ENCODE peak calls at places on chromosomes 3 and 15, in six cellular contexts. One of them, this sample, is unnamed.

GRCh38 chr3:71245971-71246860 is 337.3 kb downstream of the FOXP1 start:
- DNase-seq in suprapubic skin: no peak
- DNase-seq in stomach: no peak
- DNase-seq in SK-N-MC: no peak
- DNase-seq in transverse colon: no peak
- DNase-seq in K562: peak; percentile 57
- DNase-seq in this sample: no peak

GRCh38 chr15:57495037-57495436 is 96.7 kb upstream of the MYZAP start:
- DNase-seq in suprapubic skin: no peak
- DNase-seq in K562: no peak
- DNase-seq in transverse colon: no peak
- DNase-seq in SK-N-MC: no peak
- DNase-seq in stomach: no peak
- DNase-seq in this sample: no peak

GRCh38 chr3:189298469-189299375 is 127.0 kb downstream of the TPRG1 start:
- DNase-seq in stomach: no peak
- DNase-seq in K562: no peak
- DNase-seq in transverse colon: no peak
- DNase-seq in SK-N-MC: no peak
- DNase-seq in suprapubic skin: no peak
- DNase-seq in this sample: no peak

GRCh38 chr15:66675456-66675855 is 26.6 kb upstream of the SMAD6 start:
- DNase-seq in transverse colon: no peak
- DNase-seq in suprapubic skin: no peak
- DNase-seq in stomach: no peak
- DNase-seq in K562: no peak
- DNase-seq in SK-N-MC: no peak
- DNase-seq in this sample: no peak

GRCh38 chr3:195160257-195160898 is 110.6 kb downstream of the XXYLT1 start:
- DNase-seq in K562: no peak
- DNase-seq in SK-N-MC: no peak
- DNase-seq in suprapubic skin: no peak
- DNase-seq in transverse colon: no peak
- DNase-seq in stomach: no peak
- DNase-seq in this sample: no peak

GRCh38 chr3:18446067-18446793 is 21.1 kb upstream of the SATB1 start:
- DNase-seq in SK-N-MC: no peak
- DNase-seq in stomach: no peak
- DNase-seq in transverse colon: no peak
- DNase-seq in suprapubic skin: no peak
- DNase-seq in K562: no peak
- DNase-seq in this sample: no peak

GRCh38 chr3:184234224-184234623 is 4.8 kb downstream of the VWA5B2 start:
- DNase-seq in K562: peak; percentile 62
- DNase-seq in transverse colon: no peak
- DNase-seq in SK-N-MC: no peak
- DNase-seq in stomach: peak; percentile 65
- DNase-seq in suprapubic skin: no peak
- DNase-seq in this sample: no peak

GRCh38 chr3:107679911-107680310 is 157.1 kb downstream of the BBX start:
- DNase-seq in suprapubic skin: no peak
- DNase-seq in stomach: no peak
- DNase-seq in SK-N-MC: no peak
- DNase-seq in K562: no peak
- DNase-seq in transverse colon: no peak
- DNase-seq in this sample: no peak

GRCh38 chr3:124513610-124513997 is 216.6 kb upstream of the UMPS start:
- DNase-seq in transverse colon: no peak
- DNase-seq in suprapubic skin: no peak
- DNase-seq in K562: no peak
- DNase-seq in stomach: no peak
- DNase-seq in SK-N-MC: no peak
- DNase-seq in this sample: no peak

GRCh38 chr15:77002436-77002835 is 7.5 kb downstream of the PSTPIP1 start:
- DNase-seq in SK-N-MC: no peak
- DNase-seq in stomach: no peak
- DNase-seq in suprapubic skin: no peak
- DNase-seq in K562: no peak
- DNase-seq in transverse colon: no peak
- DNase-seq in this sample: no peak

GRCh38 chr15:73965094-73965729 is 26.9 kb downstream of the STOML1 start:
- DNase-seq in K562: no peak
- DNase-seq in transverse colon: no peak
- DNase-seq in stomach: no peak
- DNase-seq in SK-N-MC: no peak
- DNase-seq in suprapubic skin: no peak
- DNase-seq in this sample: no peak

GRCh38 chr15:64688770-64689169 is 86.6 kb downstream of the RBPMS2 start:
- DNase-seq in K562: no peak
- DNase-seq in stomach: no peak
- DNase-seq in transverse colon: no peak
- DNase-seq in suprapubic skin: no peak
- DNase-seq in SK-N-MC: no peak
- DNase-seq in this sample: no peak

GRCh38 chr3:129650256-129650872 is 43.9 kb upstream of the PLXND1 start:
- DNase-seq in stomach: peak; percentile 68
- DNase-seq in SK-N-MC: peak; percentile 83
- DNase-seq in transverse colon: peak; percentile 69
- DNase-seq in K562: peak; percentile 28
- DNase-seq in suprapubic skin: peak; percentile 83
- DNase-seq in this sample: peak; percentile 92

GRCh38 chr3:16070707-16071106 is 103.8 kb upstream of the GALNT15 start:
- DNase-seq in SK-N-MC: no peak
- DNase-seq in K562: no peak
- DNase-seq in transverse colon: no peak
- DNase-seq in stomach: no peak
- DNase-seq in suprapubic skin: no peak
- DNase-seq in this sample: no peak

GRCh38 chr3:20511863-20512262 is 325.9 kb upstream of the SGO1 start:
- DNase-seq in SK-N-MC: no peak
- DNase-seq in transverse colon: no peak
- DNase-seq in K562: peak; percentile 31
- DNase-seq in suprapubic skin: no peak
- DNase-seq in stomach: no peak
- DNase-seq in this sample: no peak

GRCh38 chr3:14988988-14989394 is 41.6 kb downstream of the NR2C2 start:
- DNase-seq in transverse colon: peak; percentile 41
- DNase-seq in suprapubic skin: no peak
- DNase-seq in K562: peak; percentile 40
- DNase-seq in SK-N-MC: no peak
- DNase-seq in stomach: no peak
- DNase-seq in this sample: no peak

GRCh38 chr15:80587816-80588456 is 107.2 kb upstream of the ABHD17C start:
- DNase-seq in transverse colon: no peak
- DNase-seq in K562: no peak
- DNase-seq in suprapubic skin: no peak
- DNase-seq in SK-N-MC: no peak
- DNase-seq in stomach: no peak
- DNase-seq in this sample: no peak

GRCh38 chr3:71025010-71025409 is 558.5 kb downstream of the FOXP1 start:
- DNase-seq in suprapubic skin: no peak
- DNase-seq in K562: no peak
- DNase-seq in SK-N-MC: no peak
- DNase-seq in transverse colon: no peak
- DNase-seq in stomach: no peak
- DNase-seq in this sample: no peak

DNA sequence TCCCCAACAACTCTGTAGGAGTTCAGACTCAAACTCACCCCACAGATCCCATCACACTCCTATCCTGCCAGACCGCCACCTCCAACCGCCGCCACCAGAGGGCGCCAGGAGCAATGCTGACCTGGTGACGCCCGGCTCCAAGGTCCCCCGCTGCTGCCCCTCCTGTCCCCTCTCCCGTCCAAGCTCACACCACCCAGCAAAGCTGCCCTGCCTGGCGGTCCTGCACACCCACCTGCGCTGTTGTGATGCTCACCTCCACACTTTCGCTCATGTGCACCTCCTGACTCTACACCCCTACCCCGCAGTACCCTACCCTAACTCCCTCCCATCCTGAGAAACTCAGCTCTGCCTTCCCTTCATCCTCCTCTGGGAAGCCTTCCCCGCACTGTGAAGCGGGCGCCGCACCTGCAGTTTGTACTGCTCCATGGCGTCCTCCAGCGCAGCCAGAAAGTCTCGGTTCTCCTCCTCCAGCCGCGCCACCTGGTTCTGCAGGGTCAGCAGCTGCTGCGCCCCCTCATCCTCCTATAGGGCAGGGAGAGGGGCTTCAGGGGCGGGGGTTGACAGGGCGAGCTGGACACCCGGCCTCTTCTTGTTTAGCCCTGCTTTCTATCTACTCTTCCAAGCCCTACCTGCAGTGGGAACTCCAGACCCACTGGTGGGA is 7.9 kb downstream of the KIF7 start:
- DNase-seq in K562: peak; percentile 84
- DNase-seq in transverse colon: peak; percentile 86
- DNase-seq in stomach: peak; percentile 86
- DNase-seq in suprapubic skin: peak; percentile 81
- DNase-seq in SK-N-MC: no peak
- DNase-seq in this sample: no peak
- TF ChIP-seq POLR2AphosphoS5 in K562: no peak
- TF ChIP-seq POLR2AphosphoS5 in transverse colon: no peak
- TF ChIP-seq POLR2AphosphoS5 in stomach: no peak
- TF ChIP-seq POLR2AphosphoS5 in suprapubic skin: no peak
- TF ChIP-seq POLR2AphosphoS5 in SK-N-MC: peak; percentile 29
- TF ChIP-seq POLR2AphosphoS5 in this sample: no peak

DNA sequence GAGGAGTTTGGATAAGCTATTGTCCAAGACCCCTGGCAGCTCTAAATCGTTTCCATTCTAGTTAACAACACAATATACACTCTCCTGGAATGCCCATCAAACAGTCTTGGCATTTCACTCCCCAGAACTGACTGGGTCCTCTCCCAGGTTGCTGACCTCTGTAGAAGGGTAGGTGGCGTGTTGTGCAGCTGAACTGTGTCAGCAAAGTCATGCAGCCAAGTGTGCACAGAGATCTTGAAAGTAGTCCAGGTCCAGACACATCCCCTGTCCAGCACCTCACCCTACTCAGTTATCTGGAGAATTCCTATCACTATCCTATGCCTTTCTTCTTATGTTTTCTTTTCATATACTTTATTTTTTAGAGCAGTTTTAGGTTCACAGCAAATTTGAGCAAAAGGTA is 312.7 kb downstream of the GABRB3 start:
- DNase-seq in K562: no peak
- DNase-seq in transverse colon: no peak
- DNase-seq in SK-N-MC: no peak
- DNase-seq in stomach: no peak
- DNase-seq in suprapubic skin: no peak
- DNase-seq in this sample: no peak
- H3K9me3 ChIP-seq in K562: no peaks in the 10 kb centered on the region
- H3K9me3 ChIP-seq in transverse colon: peaks cover 8% of the 10 kb centered on the region
- H3K9me3 ChIP-seq in SK-N-MC: no peaks in the 10 kb centered on the region
- H3K9me3 ChIP-seq in stomach: no peaks in the 10 kb centered on the region
- H3K9me3 ChIP-seq in suprapubic skin: peaks cover 18% of the 10 kb centered on the region
- H3K9me3 ChIP-seq in this sample: no peaks in the 10 kb centered on the region

DNA sequence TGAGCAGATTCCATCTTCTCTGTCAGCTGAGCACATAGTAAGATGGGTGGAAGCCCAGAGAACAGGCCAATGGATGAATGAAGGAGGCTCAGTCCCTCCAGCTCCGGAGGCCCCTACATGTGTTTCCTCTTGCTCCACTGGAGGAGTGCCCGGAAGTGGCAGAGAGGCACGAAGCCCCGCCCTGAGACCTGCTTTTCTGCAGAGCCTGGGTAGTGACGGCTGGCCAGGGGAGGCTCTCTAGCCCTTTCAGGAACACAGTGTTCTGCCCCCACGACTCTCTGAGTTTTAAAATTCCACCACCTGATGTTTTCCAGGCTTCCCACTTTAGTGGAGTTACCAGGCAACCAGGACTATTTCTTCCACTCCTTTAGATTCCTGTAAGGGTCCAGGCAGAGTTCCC is 149.4 kb upstream of the SLC6A11 start:
- DNase-seq in SK-N-MC: no peak
- DNase-seq in stomach: no peak
- DNase-seq in K562: no peak
- DNase-seq in transverse colon: peak; percentile 13
- DNase-seq in suprapubic skin: no peak
- DNase-seq in this sample: no peak
- H3K27ac ChIP-seq in SK-N-MC: no peak overlapping the region
- H3K27ac ChIP-seq in stomach: no peak overlapping the region
- H3K27ac ChIP-seq in K562: no peak overlapping the region
- H3K27ac ChIP-seq in transverse colon: no peak overlapping the region
- H3K27ac ChIP-seq in suprapubic skin: no peak overlapping the region
- H3K27ac ChIP-seq in this sample: no peak overlapping the region

GRCh38 chr3:49673131-49673714 is 928 bp upstream of the APEH start:
- DNase-seq in transverse colon: peak; percentile 29
- DNase-seq in SK-N-MC: no peak
- DNase-seq in suprapubic skin: peak; percentile 74
- DNase-seq in K562: peak; percentile 26
- DNase-seq in stomach: no peak
- DNase-seq in this sample: no peak

GRCh38 chr3:49670940-49671290 is 3.2 kb upstream of the APEH start:
- DNase-seq in transverse colon: no peak
- DNase-seq in K562: no peak
- DNase-seq in SK-N-MC: no peak
- DNase-seq in suprapubic skin: no peak
- DNase-seq in stomach: no peak
- DNase-seq in this sample: no peak

GRCh38 chr3:49669352-49669751 is 4.8 kb upstream of the APEH start:
- DNase-seq in suprapubic skin: no peak
- DNase-seq in K562: no peak
- DNase-seq in SK-N-MC: no peak
- DNase-seq in stomach: no peak
- DNase-seq in transverse colon: no peak
- DNase-seq in this sample: no peak

GRCh38 chr3:49673715-49674490 is at the start of gene APEH:
- DNase-seq in SK-N-MC: peak; percentile 66
- DNase-seq in stomach: peak; percentile 98
- DNase-seq in suprapubic skin: peak; percentile 97
- DNase-seq in K562: peak; percentile 96
- DNase-seq in transverse colon: peak; percentile 98
- DNase-seq in this sample: no peak

DNA sequence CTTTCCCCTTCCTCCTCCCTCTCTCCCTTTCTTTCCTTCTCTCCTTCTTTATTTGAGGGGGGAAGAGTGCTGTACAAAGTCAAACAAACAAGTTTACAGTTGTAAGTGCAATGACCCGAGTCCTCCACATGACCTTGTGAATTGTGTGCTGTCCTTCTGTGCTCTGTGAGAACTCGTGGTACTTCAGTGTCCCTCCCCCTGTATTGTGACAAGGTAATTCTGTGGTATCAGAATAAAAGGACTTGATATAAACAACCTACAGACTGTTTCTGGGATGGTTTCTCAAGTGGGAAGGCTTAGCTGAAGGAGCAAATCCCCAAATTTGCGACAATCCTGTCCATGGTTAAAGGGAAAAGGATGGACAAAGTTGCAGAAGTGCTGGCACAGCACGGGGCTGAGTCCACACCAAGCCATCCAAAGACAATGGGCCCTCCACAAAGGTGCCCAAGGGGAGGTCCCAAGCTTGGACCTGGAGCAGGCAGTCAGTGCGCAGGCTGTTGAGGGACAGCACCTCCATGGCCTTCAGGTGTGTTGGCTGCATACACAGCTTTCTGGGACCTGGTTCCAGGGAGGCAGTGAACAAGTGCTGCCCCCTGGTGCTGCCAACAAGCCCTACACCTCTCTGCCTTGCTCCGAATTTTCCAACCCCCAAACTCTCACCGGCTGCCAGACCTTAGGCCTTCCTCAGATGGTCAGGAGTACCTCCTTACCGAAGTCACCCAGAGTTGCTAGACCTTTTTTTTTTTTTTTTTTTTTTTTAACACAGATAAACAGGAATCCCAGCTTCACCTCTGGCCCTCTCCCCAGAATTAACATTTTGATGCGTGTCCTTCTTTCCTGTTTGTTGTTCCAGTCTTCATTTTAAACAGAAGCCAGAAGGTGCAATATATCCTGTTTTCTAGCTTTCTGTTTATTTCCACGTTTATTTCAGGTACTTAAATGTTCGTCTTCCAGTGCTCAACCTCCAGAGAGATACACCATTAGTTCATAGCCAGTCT is 2.6 kb upstream of the APEH start:
- DNase-seq in transverse colon: peak; percentile 79
- DNase-seq in SK-N-MC: no peak
- DNase-seq in suprapubic skin: no peak
- DNase-seq in K562: peak; percentile 71
- DNase-seq in stomach: peak; percentile 81
- DNase-seq in this sample: no peak
- TF ChIP-seq POLR2AphosphoS5 in transverse colon: no peak
- TF ChIP-seq POLR2AphosphoS5 in SK-N-MC: no peak
- TF ChIP-seq POLR2AphosphoS5 in suprapubic skin: no peak
- TF ChIP-seq POLR2AphosphoS5 in K562: no peak
- TF ChIP-seq POLR2AphosphoS5 in stomach: no peak
- TF ChIP-seq POLR2AphosphoS5 in this sample: no peak